ENCODE peak calls at places on chromosomes 2 and 18, in four cellular contexts. H, Q, W and T are unnamed samples.

GRCh38 chr2:224722250-224722649 is 6.1 kb upstream of the CCDC195 start:
- DNase-seq in H (no peak), Q (no peak), W (peak), T (peak)

GRCh38 chr18:9973461-9973860 is 59.6 kb downstream of the VAPA start:
- DNase-seq in H (no peak), Q (no peak), W (no peak), T (no peak)

GRCh38 chr2:7674606-7675005 is 757.4 kb downstream of the RNF144A start:
- DNase-seq in H (no peak), Q (no peak), W (peak), T (no peak)

GRCh38 chr2:135844285-135844985 is 7.5 kb upstream of the LCT start:
- DNase-seq in H (no peak), Q (no peak), W (no peak), T (no peak)

GRCh38 chr2:195842932-195843331 is 185.9 kb downstream of the SLC39A10 start:
- DNase-seq in H (no peak), Q (no peak), W (no peak), T (no peak)

GRCh38 chr18:22332590-22332989 is 85.1 kb downstream of the CTAGE1 start:
- DNase-seq in H (no peak), Q (no peak), W (no peak), T (no peak)

GRCh38 chr18:62339106-62339988 is 14.2 kb downstream of the TNFRSF11A start:
- DNase-seq in H (no peak), Q (no peak), W (peak), T (no peak)

GRCh38 chr18:58937204-58937603 is 72.5 kb downstream of the ZNF532 start:
- DNase-seq in H (no peak), Q (no peak), W (peak), T (peak)

GRCh38 chr2:195343540-195343939 is 313.5 kb upstream of the SLC39A10 start:
- DNase-seq in H (no peak), Q (no peak), W (no peak), T (no peak)

GRCh38 chr2:145022671-145023330 is 502.9 kb upstream of the ZEB2 start:
- DNase-seq in H (no peak), Q (no peak), W (peak), T (peak)

GRCh38 chr2:224722777-224723176 is 6.6 kb upstream of the CCDC195 start:
- DNase-seq in H (no peak), Q (no peak), W (no peak), T (no peak)

GRCh38 chr2:46963961-46964673 is 48.5 kb upstream of the MCFD2 start:
- DNase-seq in H (no peak), Q (no peak), W (no peak), T (peak)

GRCh38 chr18:61817086-61817485 is 75.7 kb downstream of the RNF152 start:
- DNase-seq in H (no peak), Q (no peak), W (peak), T (no peak)

GRCh38 chr2:191150451-191151314 is at the start of gene STAT4:
- DNase-seq in H (no peak), Q (peak), W (no peak), T (peak)

GRCh38 chr2:188089896-188090295 is 201.8 kb upstream of the GULP1 start:
- DNase-seq in H (no peak), Q (no peak), W (no peak), T (no peak)

GRCh38 chr2:7773974-7774365 is 856.8 kb downstream of the RNF144A start:
- DNase-seq in H (no peak), Q (no peak), W (no peak), T (no peak)